ENCODE peak calls at places on chromosomes 6 and 20, in ten cellular contexts. One of them, this sample, is unnamed.

GRCh38 chr6:79946773-79947190 is 571 bp downstream of the ELOVL4 start:
- DNase-seq in HCT116: no peak
- DNase-seq in breast epithelium: no peak
- DNase-seq in sigmoid colon: peak; percentile 61
- DNase-seq in stomach: no peak
- DNase-seq in endothelial cell of umbilical vein: no peak
- DNase-seq in SK-N-SH: no peak
- DNase-seq in Panc1: no peak
- DNase-seq in prostate gland: peak; percentile 9
- DNase-seq in upper lobe of left lung: no peak
- DNase-seq in this sample: no peak

GRCh38 chr6:134795696-134796095 is 154.2 kb downstream of the ALDH8A1 start:
- DNase-seq in sigmoid colon: no peak
- DNase-seq in prostate gland: no peak
- DNase-seq in Panc1: no peak
- DNase-seq in SK-N-SH: no peak
- DNase-seq in HCT116: no peak
- DNase-seq in upper lobe of left lung: no peak
- DNase-seq in stomach: no peak
- DNase-seq in breast epithelium: no peak
- DNase-seq in endothelial cell of umbilical vein: peak; percentile 16
- DNase-seq in this sample: no peak

GRCh38 chr20:45545754-45546453 is 1.3 kb downstream of the EPPIN start:
- DNase-seq in prostate gland: no peak
- DNase-seq in HCT116: peak; percentile 21
- DNase-seq in SK-N-SH: peak; percentile 10
- DNase-seq in upper lobe of left lung: no peak
- DNase-seq in endothelial cell of umbilical vein: no peak
- DNase-seq in breast epithelium: no peak
- DNase-seq in sigmoid colon: no peak
- DNase-seq in Panc1: no peak
- DNase-seq in stomach: no peak
- DNase-seq in this sample: no peak

GRCh38 chr20:39880890-39881289 is 808.1 kb downstream of the MAFB start:
- DNase-seq in HCT116: no peak
- DNase-seq in upper lobe of left lung: no peak
- DNase-seq in SK-N-SH: peak; percentile 8
- DNase-seq in breast epithelium: no peak
- DNase-seq in stomach: no peak
- DNase-seq in endothelial cell of umbilical vein: peak; percentile 5
- DNase-seq in prostate gland: no peak
- DNase-seq in Panc1: no peak
- DNase-seq in sigmoid colon: no peak
- DNase-seq in this sample: no peak

GRCh38 chr6:9504191-9504590 is 910.7 kb downstream of the TFAP2A start:
- DNase-seq in HCT116: no peak
- DNase-seq in breast epithelium: no peak
- DNase-seq in endothelial cell of umbilical vein: no peak
- DNase-seq in prostate gland: no peak
- DNase-seq in SK-N-SH: no peak
- DNase-seq in sigmoid colon: no peak
- DNase-seq in stomach: no peak
- DNase-seq in upper lobe of left lung: no peak
- DNase-seq in Panc1: no peak
- DNase-seq in this sample: no peak

GRCh38 chr20:47379433-47380150 is 23.1 kb upstream of the ZMYND8 start:
- DNase-seq in stomach: no peak
- DNase-seq in breast epithelium: no peak
- DNase-seq in endothelial cell of umbilical vein: no peak
- DNase-seq in SK-N-SH: no peak
- DNase-seq in Panc1: no peak
- DNase-seq in prostate gland: no peak
- DNase-seq in sigmoid colon: no peak
- DNase-seq in HCT116: no peak
- DNase-seq in upper lobe of left lung: no peak
- DNase-seq in this sample: no peak

GRCh38 chr6:42502990-42503389 is 51.3 kb upstream of the TRERF1 start:
- DNase-seq in prostate gland: no peak
- DNase-seq in upper lobe of left lung: no peak
- DNase-seq in SK-N-SH: no peak
- DNase-seq in stomach: no peak
- DNase-seq in HCT116: no peak
- DNase-seq in sigmoid colon: no peak
- DNase-seq in endothelial cell of umbilical vein: no peak
- DNase-seq in Panc1: no peak
- DNase-seq in breast epithelium: no peak
- DNase-seq in this sample: no peak

GRCh38 chr20:17650816-17651760 is 31.0 kb downstream of the RRBP1 start:
- DNase-seq in endothelial cell of umbilical vein: no peak
- DNase-seq in sigmoid colon: peak; percentile 60
- DNase-seq in stomach: no peak
- DNase-seq in upper lobe of left lung: no peak
- DNase-seq in SK-N-SH: no peak
- DNase-seq in HCT116: no peak
- DNase-seq in breast epithelium: no peak
- DNase-seq in prostate gland: no peak
- DNase-seq in Panc1: no peak
- DNase-seq in this sample: peak; percentile 37

GRCh38 chr20:1005452-1006027 is 3.4 kb upstream of the RSPO4 start:
- DNase-seq in breast epithelium: no peak
- DNase-seq in prostate gland: no peak
- DNase-seq in stomach: no peak
- DNase-seq in Panc1: no peak
- DNase-seq in endothelial cell of umbilical vein: peak; percentile 21
- DNase-seq in HCT116: peak; percentile 63
- DNase-seq in SK-N-SH: peak; percentile 66
- DNase-seq in sigmoid colon: peak; percentile 24
- DNase-seq in upper lobe of left lung: peak; percentile 26
- DNase-seq in this sample: no peak

GRCh38 chr6:43630980-43631619 is 2.0 kb upstream of the GTPBP2 start:
- DNase-seq in breast epithelium: no peak
- DNase-seq in sigmoid colon: no peak
- DNase-seq in SK-N-SH: no peak
- DNase-seq in endothelial cell of umbilical vein: no peak
- DNase-seq in upper lobe of left lung: no peak
- DNase-seq in stomach: no peak
- DNase-seq in prostate gland: no peak
- DNase-seq in Panc1: no peak
- DNase-seq in HCT116: no peak
- DNase-seq in this sample: no peak

GRCh38 chr6:43627008-43627825 is 1.8 kb downstream of the GTPBP2 start:
- DNase-seq in Panc1: peak; percentile 90
- DNase-seq in HCT116: peak; percentile 78
- DNase-seq in SK-N-SH: peak; percentile 75
- DNase-seq in prostate gland: peak; percentile 28
- DNase-seq in endothelial cell of umbilical vein: peak; percentile 92
- DNase-seq in upper lobe of left lung: peak; percentile 92
- DNase-seq in breast epithelium: no peak
- DNase-seq in sigmoid colon: peak; percentile 93
- DNase-seq in stomach: peak; percentile 79
- DNase-seq in this sample: no peak

GRCh38 chr6:43629505-43630300 is 639 bp upstream of the GTPBP2 start:
- DNase-seq in stomach: peak; percentile 97
- DNase-seq in prostate gland: peak; percentile 96
- DNase-seq in endothelial cell of umbilical vein: peak; percentile 97
- DNase-seq in Panc1: peak; percentile 95
- DNase-seq in SK-N-SH: peak; percentile 93
- DNase-seq in HCT116: peak; percentile 95
- DNase-seq in breast epithelium: peak; percentile 95
- DNase-seq in upper lobe of left lung: peak; percentile 96
- DNase-seq in sigmoid colon: peak; percentile 98
- DNase-seq in this sample: peak; percentile 96

GRCh38 chr6:43628392-43629103 is 516 bp downstream of the GTPBP2 start:
- DNase-seq in breast epithelium: no peak
- DNase-seq in SK-N-SH: peak; percentile 82
- DNase-seq in sigmoid colon: peak; percentile 83
- DNase-seq in Panc1: no peak
- DNase-seq in HCT116: peak; percentile 37
- DNase-seq in prostate gland: peak; percentile 27
- DNase-seq in stomach: peak; percentile 51
- DNase-seq in endothelial cell of umbilical vein: peak; percentile 32
- DNase-seq in upper lobe of left lung: peak; percentile 61
- DNase-seq in this sample: no peak

GRCh38 chr6:43629104-43629504 is at the start of gene GTPBP2:
- DNase-seq in breast epithelium: peak; percentile 100
- DNase-seq in sigmoid colon: peak; percentile 100
- DNase-seq in HCT116: peak; percentile 97
- DNase-seq in prostate gland: peak; percentile 100
- DNase-seq in Panc1: peak; percentile 95
- DNase-seq in SK-N-SH: peak; percentile 97
- DNase-seq in upper lobe of left lung: peak; percentile 100
- DNase-seq in endothelial cell of umbilical vein: peak; percentile 100
- DNase-seq in stomach: peak; percentile 99
- DNase-seq in this sample: peak; percentile 100
- TF ChIP-seq POLR2AphosphoS5 in breast epithelium: peak; percentile 67
- TF ChIP-seq POLR2AphosphoS5 in sigmoid colon: peak; percentile 86
- TF ChIP-seq POLR2AphosphoS5 in HCT116: no peak
- TF ChIP-seq POLR2AphosphoS5 in prostate gland: peak; percentile 97
- TF ChIP-seq POLR2AphosphoS5 in Panc1: no peak
- TF ChIP-seq POLR2AphosphoS5 in SK-N-SH: no peak
- TF ChIP-seq POLR2AphosphoS5 in upper lobe of left lung: peak; percentile 83
- TF ChIP-seq POLR2AphosphoS5 in endothelial cell of umbilical vein: peak; percentile 41
- TF ChIP-seq POLR2AphosphoS5 in stomach: peak; percentile 85
- TF ChIP-seq POLR2AphosphoS5 in this sample: peak; percentile 91

DNA sequence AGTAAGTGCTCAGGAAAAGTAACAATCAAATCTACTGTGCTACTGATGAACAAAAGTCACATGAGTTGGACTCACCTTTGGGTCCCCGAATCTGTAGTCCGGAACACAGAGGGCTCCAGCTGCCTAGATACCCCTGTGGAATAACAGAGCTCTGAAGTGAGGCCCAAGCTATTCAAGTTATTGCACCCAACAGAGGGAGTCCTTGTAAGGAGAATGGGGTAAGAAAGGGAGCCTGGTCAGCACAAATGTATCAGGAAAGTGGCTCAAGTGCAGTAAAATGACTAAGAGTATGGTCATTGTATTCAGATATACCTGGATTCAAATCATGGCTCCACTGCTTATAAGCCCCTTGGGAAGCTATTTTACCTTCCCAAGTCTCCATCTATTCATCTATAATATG is 20.9 kb downstream of the EDN1 start:
- DNase-seq in upper lobe of left lung: no peak
- DNase-seq in prostate gland: no peak
- DNase-seq in sigmoid colon: no peak
- DNase-seq in breast epithelium: no peak
- DNase-seq in HCT116: no peak
- DNase-seq in endothelial cell of umbilical vein: peak; percentile 50
- DNase-seq in stomach: no peak
- DNase-seq in SK-N-SH: no peak
- DNase-seq in Panc1: no peak
- DNase-seq in this sample: no peak
- H3K4me1 ChIP-seq in upper lobe of left lung: no peaks in the 10 kb centered on the region
- H3K4me1 ChIP-seq in prostate gland: no peaks in the 10 kb centered on the region
- H3K4me1 ChIP-seq in sigmoid colon: no peaks in the 10 kb centered on the region
- H3K4me1 ChIP-seq in breast epithelium: no peaks in the 10 kb centered on the region
- H3K4me1 ChIP-seq in HCT116: peaks cover 26% of the 10 kb centered on the region
- H3K4me1 ChIP-seq in endothelial cell of umbilical vein: peaks cover 23% of the 10 kb centered on the region
- H3K4me1 ChIP-seq in stomach: no peaks in the 10 kb centered on the region
- H3K4me1 ChIP-seq in SK-N-SH: no peaks in the 10 kb centered on the region
- H3K4me1 ChIP-seq in Panc1: peaks cover 27% of the 10 kb centered on the region
- H3K4me1 ChIP-seq in this sample: no peaks in the 10 kb centered on the region

GRCh38 chr6:139588734-139589418 is 214.4 kb upstream of the CITED2 start:
- DNase-seq in endothelial cell of umbilical vein: no peak
- DNase-seq in prostate gland: no peak
- DNase-seq in breast epithelium: no peak
- DNase-seq in SK-N-SH: no peak
- DNase-seq in sigmoid colon: no peak
- DNase-seq in upper lobe of left lung: no peak
- DNase-seq in stomach: no peak
- DNase-seq in Panc1: no peak
- DNase-seq in HCT116: no peak
- DNase-seq in this sample: no peak

GRCh38 chr6:139592011-139592410 is 217.6 kb upstream of the CITED2 start:
- DNase-seq in HCT116: no peak
- DNase-seq in prostate gland: no peak
- DNase-seq in endothelial cell of umbilical vein: no peak
- DNase-seq in stomach: no peak
- DNase-seq in breast epithelium: no peak
- DNase-seq in Panc1: no peak
- DNase-seq in upper lobe of left lung: no peak
- DNase-seq in SK-N-SH: no peak
- DNase-seq in sigmoid colon: no peak
- DNase-seq in this sample: no peak

GRCh38 chr6:139593081-139593480 is 218.6 kb upstream of the CITED2 start:
- DNase-seq in upper lobe of left lung: no peak
- DNase-seq in sigmoid colon: no peak
- DNase-seq in breast epithelium: no peak
- DNase-seq in prostate gland: no peak
- DNase-seq in Panc1: no peak
- DNase-seq in HCT116: no peak
- DNase-seq in endothelial cell of umbilical vein: no peak
- DNase-seq in stomach: no peak
- DNase-seq in SK-N-SH: no peak
- DNase-seq in this sample: no peak

GRCh38 chr6:139590206-139590605 is 215.8 kb upstream of the CITED2 start:
- DNase-seq in sigmoid colon: no peak
- DNase-seq in prostate gland: no peak
- DNase-seq in upper lobe of left lung: no peak
- DNase-seq in Panc1: no peak
- DNase-seq in stomach: peak; percentile 53
- DNase-seq in HCT116: no peak
- DNase-seq in SK-N-SH: no peak
- DNase-seq in breast epithelium: no peak
- DNase-seq in endothelial cell of umbilical vein: no peak
- DNase-seq in this sample: no peak

GRCh38 chr6:139591075-139591474 is 216.6 kb upstream of the CITED2 start:
- DNase-seq in sigmoid colon: no peak
- DNase-seq in HCT116: no peak
- DNase-seq in endothelial cell of umbilical vein: no peak
- DNase-seq in stomach: no peak
- DNase-seq in breast epithelium: no peak
- DNase-seq in prostate gland: no peak
- DNase-seq in Panc1: no peak
- DNase-seq in upper lobe of left lung: no peak
- DNase-seq in SK-N-SH: no peak
- DNase-seq in this sample: no peak
- H3K27ac ChIP-seq in sigmoid colon: peak overlapping the region; percentile 82
- H3K27ac ChIP-seq in HCT116: no peak overlapping the region
- H3K27ac ChIP-seq in endothelial cell of umbilical vein: no peak overlapping the region
- H3K27ac ChIP-seq in stomach: peak overlapping the region; percentile 67
- H3K27ac ChIP-seq in breast epithelium: peak overlapping the region; percentile 73
- H3K27ac ChIP-seq in prostate gland: no peak overlapping the region
- H3K27ac ChIP-seq in Panc1: peak overlapping the region; percentile 93
- H3K27ac ChIP-seq in upper lobe of left lung: peak overlapping the region; percentile 11
- H3K27ac ChIP-seq in SK-N-SH: no peak overlapping the region
- H3K27ac ChIP-seq in this sample: peak overlapping the region; percentile 27

DNA sequence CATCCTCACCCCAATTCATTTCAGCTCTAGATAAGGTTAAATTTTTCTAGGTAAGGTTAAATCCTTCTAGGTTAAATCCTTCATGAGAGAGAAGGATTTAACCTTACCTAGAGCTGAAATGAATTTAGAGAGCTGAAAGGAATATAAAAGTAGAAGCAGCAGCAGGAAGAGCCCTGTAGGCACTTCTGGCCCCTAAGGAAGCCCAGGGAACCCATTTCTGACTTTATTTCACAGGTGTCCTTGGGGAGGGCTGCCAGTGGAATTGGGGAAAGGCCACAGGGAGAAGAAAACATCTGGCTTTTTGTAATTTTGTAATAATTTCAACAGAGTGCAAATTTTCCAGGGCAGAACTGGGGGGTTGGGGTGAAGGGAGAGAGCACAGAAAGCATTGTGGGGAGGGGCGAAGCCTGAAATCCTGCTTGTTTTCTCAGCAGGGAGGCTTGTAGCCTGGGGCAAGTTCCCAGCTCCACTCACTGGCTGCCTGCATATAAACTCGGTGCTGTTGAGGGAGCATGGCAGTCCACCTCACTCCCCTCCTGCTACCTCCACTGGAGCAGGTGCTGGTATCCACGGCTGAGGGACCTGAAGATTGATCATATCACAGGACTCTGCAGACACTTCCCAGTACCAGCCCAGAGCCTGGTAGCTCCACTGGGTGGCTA is 65.7 kb upstream of the HCRTR2 start:
- DNase-seq in breast epithelium: no peak
- DNase-seq in prostate gland: no peak
- DNase-seq in stomach: no peak
- DNase-seq in SK-N-SH: no peak
- DNase-seq in endothelial cell of umbilical vein: no peak
- DNase-seq in upper lobe of left lung: no peak
- DNase-seq in sigmoid colon: no peak
- DNase-seq in HCT116: no peak
- DNase-seq in Panc1: no peak
- DNase-seq in this sample: peak; percentile 41
- TF ChIP-seq POLR2AphosphoS5 in breast epithelium: no peak
- TF ChIP-seq POLR2AphosphoS5 in prostate gland: no peak
- TF ChIP-seq POLR2AphosphoS5 in stomach: no peak
- TF ChIP-seq POLR2AphosphoS5 in SK-N-SH: no peak
- TF ChIP-seq POLR2AphosphoS5 in endothelial cell of umbilical vein: no peak
- TF ChIP-seq POLR2AphosphoS5 in upper lobe of left lung: no peak
- TF ChIP-seq POLR2AphosphoS5 in sigmoid colon: no peak
- TF ChIP-seq POLR2AphosphoS5 in HCT116: no peak
- TF ChIP-seq POLR2AphosphoS5 in Panc1: no peak
- TF ChIP-seq POLR2AphosphoS5 in this sample: no peak